ENCODE peak calls at places on chromosomes 2 and 18, in eight cellular contexts. M, O, Y, W, S, K, F and Q are unnamed samples.

GRCh38 chr2:129730979-129731378 is 248.5 kb upstream of the RAB6C start:
- DNase-seq in M (no peak), O (no peak), Y (no peak), W (no peak), S (no peak), K (no peak), F (no peak), Q (no peak)

GRCh38 chr2:160054984-160055725 is 7.3 kb downstream of the PLA2R1 start:
- DNase-seq in M (no peak), O (no peak), Y (peak), W (no peak), S (no peak), K (no peak), F (no peak), Q (no peak)

GRCh38 chr2:23693606-23693951 is 233.3 kb downstream of the ATAD2B start:
- DNase-seq in M (no peak), O (no peak), Y (no peak), W (no peak), S (no peak), K (no peak), F (peak), Q (no peak)

GRCh38 chr2:134232868-134233732 is 20.8 kb upstream of the MGAT5 start:
- DNase-seq in M (no peak), O (no peak), Y (peak), W (no peak), S (peak), K (no peak), F (no peak), Q (peak)

GRCh38 chr18:29062921-29063320 is 886.0 kb upstream of the CDH2 start:
- DNase-seq in M (no peak), O (no peak), Y (peak), W (no peak), S (no peak), K (no peak), F (no peak), Q (peak)

GRCh38 chr2:141560723-141561122 is 570.1 kb downstream of the LRP1B start:
- DNase-seq in M (no peak), O (no peak), Y (no peak), W (no peak), S (no peak), K (no peak), F (no peak), Q (peak)

GRCh38 chr2:200127852-200128251 is 172.5 kb downstream of the MAIP1 start:
- DNase-seq in M (no peak), O (peak), Y (no peak), W (no peak), S (no peak), K (no peak), F (no peak), Q (peak)

GRCh38 chr2:128095201-128095600 is 4.2 kb downstream of the UGGT1 start:
- DNase-seq in M (no peak), O (no peak), Y (no peak), W (no peak), S (no peak), K (no peak), F (no peak), Q (no peak)

GRCh38 chr2:11996618-11997017 is 250.2 kb downstream of the LPIN1 start:
- DNase-seq in M (no peak), O (no peak), Y (peak), W (no peak), S (no peak), K (no peak), F (no peak), Q (no peak)